ENCODE peak calls at places on chromosomes 3 and 15, in ten cellular contexts. C is epithelial cell of esophagus, R is choroid plexus epithelial cell, F is brain microvascular endothelial cell, S is fibroblast of mammary gland, O is kidney, T is HL-60, K is fibroblast of the aortic adventitia, A is foreskin fibroblast, M is IMR-90. J is an unnamed sample.

GRCh38 chr3:4751057-4752051 is 227.9 kb upstream of the BHLHE40 start:
- DNase-seq in O (no peak), K (peak; percentile 83), T (peak; percentile 62), A (peak; percentile 25), C (peak; percentile 92), R (peak; percentile 87), S (peak; percentile 87), M (peak; percentile 87), F (peak; percentile 63), J (peak; percentile 81)

GRCh38 chr3:63228677-63229076 is 49.4 kb upstream of the SYNPR start:
- DNase-seq in S (peak; percentile 65), M (peak; percentile 12), O (no peak), K (peak; percentile 57), R (peak; percentile 51), C (peak; percentile 52), T (peak; percentile 3), F (peak; percentile 49), A (peak; percentile 18), J (peak; percentile 31)

GRCh38 chr3:122563717-122564025 is 429 bp downstream of the PARP9 start:
- DNase-seq in S (peak; percentile 11), C (no peak), F (no peak), K (peak; percentile 32), M (no peak), R (no peak), O (no peak), A (no peak), T (no peak), J (no peak)

GRCh38 chr15:78909791-78910228 is 35.0 kb downstream of the CTSH start:
- DNase-seq in T (no peak), F (peak; percentile 39), M (peak; percentile 45), R (peak; percentile 63), S (peak; percentile 55), K (peak; percentile 57), A (no peak), O (no peak), C (peak; percentile 54), J (peak; percentile 43)

GRCh38 chr3:68876112-68876713 is 56.1 kb downstream of the TAFA4 start:
- DNase-seq in S (peak; percentile 76), O (no peak), F (peak; percentile 58), K (peak; percentile 82), R (peak; percentile 91), A (peak; percentile 44), M (peak; percentile 74), T (peak; percentile 35), C (peak; percentile 74), J (peak; percentile 77)

GRCh38 chr3:130850044-130850797 is 43.7 kb upstream of the ATP2C1 start:
- DNase-seq in C (peak; percentile 89), K (peak; percentile 98), M (peak; percentile 46), F (peak; percentile 45), S (peak; percentile 62), T (peak; percentile 79), O (no peak), A (peak; percentile 22), R (peak; percentile 81), J (peak; percentile 56)

GRCh38 chr3:69930564-69930963 is 69.0 kb upstream of the SAMMSON start:
- DNase-seq in K (no peak), T (no peak), M (peak; percentile 10), A (no peak), O (no peak), S (peak; percentile 6), R (no peak), F (no peak), C (no peak), J (no peak)

GRCh38 chr3:141876891-141877561 is 583 bp downstream of the ATP1B3 start:
- DNase-seq in F (no peak), K (peak; percentile 40), S (peak; percentile 49), C (peak; percentile 59), A (peak; percentile 16), T (no peak), O (peak; percentile 86), M (peak; percentile 33), R (peak; percentile 48), J (peak; percentile 52)

GRCh38 chr3:52484680-52485461 is 10.3 kb upstream of the STAB1 start:
- DNase-seq in C (no peak), M (no peak), T (no peak), F (no peak), K (no peak), O (no peak), A (no peak), R (no peak), S (no peak), J (no peak)

GRCh38 chr15:33547876-33548275 is 237.1 kb downstream of the RYR3 start:
- DNase-seq in K (peak; percentile 52), T (no peak), S (peak; percentile 51), R (peak; percentile 48), M (peak; percentile 55), C (peak; percentile 83), A (peak; percentile 14), O (no peak), F (peak; percentile 48), J (peak; percentile 54)

GRCh38 chr15:78979456-78980320 is 34.8 kb upstream of the CTSH start:
- DNase-seq in A (peak; percentile 51), T (no peak), F (peak; percentile 70), O (no peak), M (peak; percentile 81), C (peak; percentile 88), K (peak; percentile 84), S (peak; percentile 88), R (peak; percentile 90), J (peak; percentile 68)

GRCh38 chr15:22913646-22914380 is 66.4 kb downstream of the CYFIP1 start:
- DNase-seq in O (no peak), T (no peak), S (no peak), M (no peak), K (no peak), R (no peak), F (no peak), C (no peak), A (no peak), J (no peak)

GRCh38 chr3:45777753-45778386 is 18.5 kb downstream of the SLC6A20 start:
- DNase-seq in F (no peak), M (no peak), A (no peak), C (no peak), O (no peak), S (no peak), R (no peak), T (no peak), K (no peak), J (no peak)

GRCh38 chr15:91559066-91559465 is 294.4 kb upstream of the SLCO3A1 start:
- DNase-seq in F (no peak), C (no peak), O (no peak), M (no peak), S (no peak), A (no peak), T (no peak), R (no peak), K (no peak), J (no peak)

GRCh38 chr3:142902356-142902755 is 13.5 kb upstream of the PCOLCE2 start:
- DNase-seq in F (no peak), A (no peak), M (no peak), K (peak; percentile 59), R (no peak), S (peak; percentile 36), T (no peak), O (no peak), C (no peak), J (no peak)

GRCh38 chr3:35659808-35660207 is 20.5 kb downstream of the ARPP21 start:
- DNase-seq in S (no peak), K (no peak), T (no peak), C (peak; percentile 41), M (no peak), A (no peak), R (no peak), F (no peak), O (no peak), J (no peak)

GRCh38 chr3:67858492-67858891 is 204.1 kb upstream of the SUCLG2 start:
- DNase-seq in K (no peak), M (no peak), S (no peak), T (no peak), O (no peak), R (no peak), A (no peak), F (no peak), C (no peak), J (no peak)

GRCh38 chr3:67864587-67865183 is 210.3 kb upstream of the SUCLG2 start:
- DNase-seq in T (no peak), K (no peak), A (no peak), S (no peak), M (no peak), F (no peak), C (no peak), R (no peak), O (no peak), J (no peak)

DNA sequence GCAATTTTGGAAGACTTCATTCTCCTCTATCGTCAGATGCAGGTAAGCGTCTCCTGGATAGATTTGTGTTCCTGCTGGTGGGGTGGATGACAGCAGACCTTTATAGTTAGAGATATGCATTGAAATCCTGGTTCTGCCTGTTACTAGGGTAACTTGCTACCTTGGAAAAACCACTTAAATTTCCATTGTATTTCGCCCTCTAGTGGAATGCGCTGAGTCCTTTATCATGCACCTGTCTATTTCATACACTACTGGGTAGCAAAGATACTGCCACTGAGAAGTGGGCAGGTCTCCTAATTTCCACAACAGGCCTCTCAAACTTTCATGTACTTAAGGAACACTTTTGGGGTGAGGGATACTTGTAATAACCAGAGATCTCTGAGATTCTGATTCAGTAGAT is 209.5 kb upstream of the SUCLG2 start:
- DNase-seq in S (peak; percentile 1), A (no peak), F (peak; percentile 4), M (peak; percentile 16), T (no peak), C (peak; percentile 18), O (no peak), R (peak; percentile 52), K (peak; percentile 15), J (peak; percentile 3)
- TF ChIP-seq CTCF in S (peak; percentile 1), A (peak; percentile 4), F (peak; percentile 55), M (peak; percentile 34), T (peak; percentile 14), C (no peak), O (no peak), R (peak; percentile 55), K (peak; percentile 8), J (peak; percentile 24)

GRCh38 chr3:9247361-9248231 is 1.9 kb downstream of the SRGAP3 start:
- DNase-seq in R (no peak), M (no peak), C (peak; percentile 34), K (no peak), F (no peak), S (no peak), A (no peak), O (peak; percentile 81), T (no peak), J (no peak)
- H3K4me3 ChIP-seq in R (no peak overlapping the region), M (no peak overlapping the region), C (peak overlapping the region; percentile 90), K (no peak overlapping the region), F (no peak overlapping the region), S (no peak overlapping the region), A (no peak overlapping the region), O (peak overlapping the region; percentile 6), T (no peak overlapping the region), J (no peak overlapping the region)

GRCh38 chr3:112583105-112583504 is 21.3 kb downstream of the SLC35A5 start:
- DNase-seq in C (no peak), T (no peak), A (no peak), M (no peak), O (no peak), F (no peak), R (no peak), K (no peak), S (no peak), J (no peak)
- TF ChIP-seq CTCF in C (no peak), T (no peak), A (no peak), M (no peak), O (no peak), F (no peak), R (no peak), K (no peak), S (no peak), J (no peak)

DNA sequence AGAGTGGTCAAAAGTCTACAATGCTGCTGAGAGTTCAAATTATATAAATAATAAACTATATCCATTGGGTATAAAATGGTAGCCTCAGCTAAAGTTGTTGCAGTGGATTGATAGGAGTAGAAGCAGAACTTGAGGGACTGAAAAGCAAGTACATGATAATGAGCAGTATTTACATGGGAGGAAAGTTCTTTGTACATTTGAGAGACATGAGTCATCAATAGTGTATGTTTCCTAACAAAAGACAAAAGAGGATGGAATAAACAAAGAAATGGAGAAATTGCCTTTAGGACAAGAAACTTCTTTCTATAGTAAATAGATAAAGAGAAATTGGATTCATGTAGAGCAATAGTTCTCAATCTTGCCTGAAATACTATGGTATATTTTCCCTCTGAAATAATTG is 110.0 kb upstream of the PLSCR5 start:
- DNase-seq in K (peak; percentile 16), A (peak; percentile 33), T (no peak), F (no peak), S (peak; percentile 47), M (peak; percentile 1), R (peak; percentile 64), O (no peak), C (peak; percentile 51), J (peak; percentile 28)
- H3K4me3 ChIP-seq in K (no peak overlapping the region), A (no peak overlapping the region), T (no peak overlapping the region), F (no peak overlapping the region), S (no peak overlapping the region), M (no peak overlapping the region), R (no peak overlapping the region), O (no peak overlapping the region), C (no peak overlapping the region), J (no peak overlapping the region)